ENCODE peak calls at places on chromosome 7, in eight cellular contexts. W is ascending aorta, S is tibial artery, V is tibial nerve, F is GM12878, U is A673, R is pancreas, Z is adrenal gland. X is an unnamed sample.

GRCh38 chr7:824664-825063 is 7.6 kb upstream of the SUN1 start:
- DNase-seq in Z (no peak), U (no peak), F (no peak), V (no peak), W (no peak), S (no peak), R (no peak), X (no peak)

GRCh38 chr7:129958643-129959479 is 6.1 kb upstream of the UBE2H start:
- DNase-seq in U (no peak), Z (peak; percentile 88), S (no peak), F (no peak), W (no peak), R (peak; percentile 59), V (no peak), X (peak; percentile 36)

GRCh38 chr7:37945336-37945735 is 24.9 kb downstream of the EPDR1 start:
- DNase-seq in S (no peak), Z (no peak), W (no peak), V (no peak), R (no peak), U (peak; percentile 9), F (no peak), X (no peak)

GRCh38 chr7:54565432-54565831 is 23.3 kb downstream of the VSTM2A start:
- DNase-seq in F (no peak), V (no peak), S (no peak), U (no peak), R (no peak), W (no peak), Z (no peak), X (no peak)

GRCh38 chr7:132815696-132816334 is 239.5 kb upstream of the PLXNA4 start:
- DNase-seq in F (no peak), V (no peak), W (no peak), R (no peak), S (no peak), U (peak; percentile 45), Z (no peak), X (no peak)

GRCh38 chr7:34839645-34840044 is 181.6 kb downstream of the NPSR1 start:
- DNase-seq in F (no peak), U (no peak), Z (no peak), R (no peak), S (no peak), V (no peak), W (no peak), X (no peak)

GRCh38 chr7:110309941-110310340 is 781.0 kb upstream of the LRRN3 start:
- DNase-seq in U (no peak), W (no peak), S (no peak), R (no peak), F (no peak), V (no peak), Z (no peak), X (no peak)

GRCh38 chr7:12747687-12748306 is 60.4 kb downstream of the ARL4A start:
- DNase-seq in V (no peak), Z (no peak), F (no peak), W (no peak), R (no peak), S (no peak), U (no peak), X (no peak)

GRCh38 chr7:2732959-2733584 is 45.1 kb downstream of the AMZ1 start:
- DNase-seq in Z (peak; percentile 64), W (peak; percentile 81), R (no peak), F (no peak), V (no peak), U (no peak), S (peak; percentile 90), X (no peak)

GRCh38 chr7:335358-336148 is 45.6 kb downstream of the FOXL3 start:
- DNase-seq in U (no peak), F (no peak), Z (no peak), S (no peak), W (no peak), R (no peak), V (no peak), X (no peak)

GRCh38 chr7:11780267-11780666 is 51.7 kb downstream of the THSD7A start:
- DNase-seq in U (no peak), S (no peak), F (no peak), V (no peak), Z (no peak), W (no peak), R (no peak), X (no peak)

GRCh38 chr7:28135760-28136159 is 44.8 kb downstream of the JAZF1 start:
- DNase-seq in U (no peak), Z (no peak), R (no peak), V (no peak), S (no peak), F (no peak), W (no peak), X (no peak)

GRCh38 chr7:28136885-28137284 is 43.7 kb downstream of the JAZF1 start:
- DNase-seq in Z (no peak), U (no peak), R (no peak), V (no peak), W (no peak), F (no peak), S (no peak), X (no peak)

GRCh38 chr7:28136420-28136819 is 44.2 kb downstream of the JAZF1 start:
- DNase-seq in U (no peak), S (no peak), W (no peak), R (no peak), Z (no peak), V (no peak), F (no peak), X (no peak)

GRCh38 chr7:28138837-28139236 is 41.8 kb downstream of the JAZF1 start:
- DNase-seq in F (no peak), U (no peak), R (no peak), V (no peak), W (no peak), Z (peak; percentile 28), S (no peak), X (no peak)

GRCh38 chr7:28137471-28137870 is 43.1 kb downstream of the JAZF1 start:
- DNase-seq in W (no peak), R (no peak), S (no peak), Z (no peak), U (no peak), V (no peak), F (no peak), X (no peak)
- H3K4me1 ChIP-seq in W (no peaks in the 10 kb centered on the region), R (no peaks in the 10 kb centered on the region), S (no peaks in the 10 kb centered on the region), Z (peaks cover 34% of the 10 kb centered on the region), U (no peaks in the 10 kb centered on the region), V (peaks cover 13% of the 10 kb centered on the region), F (no peaks in the 10 kb centered on the region), X (peaks cover 15% of the 10 kb centered on the region)

DNA sequence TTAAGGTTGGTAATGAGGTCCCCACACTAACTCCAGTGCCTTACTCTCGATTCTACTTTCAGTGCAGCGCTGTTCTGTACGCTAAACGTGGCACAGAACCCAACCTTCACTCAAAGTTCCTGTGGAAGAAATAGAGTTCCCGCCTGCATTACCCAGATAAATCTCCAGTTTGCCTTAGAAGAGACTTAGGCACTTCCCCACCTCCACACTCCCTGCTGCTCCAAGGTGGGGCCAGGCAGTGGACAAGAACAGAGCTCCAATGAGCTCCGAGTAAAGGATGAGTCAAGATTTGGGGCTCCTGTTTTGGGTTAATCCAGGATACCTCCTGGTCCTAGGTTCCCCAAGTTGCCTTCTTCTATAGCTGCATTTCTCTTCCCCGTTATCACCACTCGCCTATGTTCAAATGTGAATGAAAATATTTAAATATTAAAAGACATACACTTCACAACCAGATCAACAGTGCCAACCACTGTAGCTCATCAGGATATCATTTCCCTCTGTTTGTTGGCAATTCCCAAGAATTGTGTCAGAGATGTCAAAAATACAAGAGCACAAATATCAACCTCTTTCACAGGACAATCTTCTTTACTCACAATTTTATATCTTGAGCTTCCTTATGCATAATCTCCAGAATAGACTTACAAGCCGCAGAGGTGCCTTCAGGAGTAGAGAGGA is 48.0 kb downstream of the MALSU1 start:
- DNase-seq in S (no peak), V (no peak), F (no peak), R (no peak), Z (no peak), W (no peak), U (no peak), X (no peak)
- H3K4me3 ChIP-seq in S (no peak overlapping the region), V (no peak overlapping the region), F (no peak overlapping the region), R (no peak overlapping the region), Z (no peak overlapping the region), W (no peak overlapping the region), U (peak overlapping the region; percentile 3), X (no peak overlapping the region)

GRCh38 chr7:98137134-98137825 is 30.6 kb downstream of the LMTK2 start:
- DNase-seq in U (no peak), Z (no peak), S (no peak), V (no peak), R (no peak), W (no peak), F (no peak), X (no peak)

GRCh38 chr7:98134420-98134819 is 27.8 kb downstream of the LMTK2 start:
- DNase-seq in W (no peak), F (no peak), R (no peak), S (no peak), U (no peak), V (no peak), Z (no peak), X (no peak)

GRCh38 chr7:98136423-98136822 is 29.8 kb downstream of the LMTK2 start:
- DNase-seq in S (no peak), V (no peak), F (no peak), U (no peak), W (no peak), Z (no peak), R (no peak), X (no peak)

GRCh38 chr7:98137826-98138151 is 31.1 kb downstream of the LMTK2 start:
- DNase-seq in V (no peak), F (peak; percentile 83), Z (no peak), S (no peak), R (no peak), U (no peak), W (no peak), X (no peak)

DNA sequence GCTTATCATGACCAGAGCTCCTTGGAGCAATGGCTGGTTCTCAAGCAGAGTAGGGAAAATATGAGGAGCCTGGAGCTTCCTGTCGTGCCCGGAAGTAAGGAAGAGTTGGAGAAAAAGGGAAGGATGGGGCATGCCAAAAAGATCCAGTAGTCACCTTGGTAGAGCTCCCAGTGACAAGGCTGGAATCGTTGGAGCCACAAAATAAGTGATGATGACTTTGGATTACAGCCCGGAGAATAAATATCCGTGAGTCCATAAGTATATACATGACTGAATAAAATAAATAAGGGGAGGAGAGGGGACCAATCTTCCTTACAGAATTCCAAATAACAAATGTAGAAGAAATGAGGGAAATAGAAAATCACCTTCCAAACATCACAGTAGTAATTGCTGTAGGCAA is 29.3 kb downstream of the LMTK2 start:
- DNase-seq in Z (no peak), U (no peak), S (no peak), F (no peak), W (no peak), V (no peak), R (no peak), X (no peak)
- H3K4me1 ChIP-seq in Z (peaks cover 31% of the 10 kb centered on the region), U (peaks cover 16% of the 10 kb centered on the region), S (no peaks in the 10 kb centered on the region), F (peaks cover 40% of the 10 kb centered on the region), W (no peaks in the 10 kb centered on the region), V (peaks cover 43% of the 10 kb centered on the region), R (peaks cover 13% of the 10 kb centered on the region), X (peaks cover 5% of the 10 kb centered on the region)

DNA sequence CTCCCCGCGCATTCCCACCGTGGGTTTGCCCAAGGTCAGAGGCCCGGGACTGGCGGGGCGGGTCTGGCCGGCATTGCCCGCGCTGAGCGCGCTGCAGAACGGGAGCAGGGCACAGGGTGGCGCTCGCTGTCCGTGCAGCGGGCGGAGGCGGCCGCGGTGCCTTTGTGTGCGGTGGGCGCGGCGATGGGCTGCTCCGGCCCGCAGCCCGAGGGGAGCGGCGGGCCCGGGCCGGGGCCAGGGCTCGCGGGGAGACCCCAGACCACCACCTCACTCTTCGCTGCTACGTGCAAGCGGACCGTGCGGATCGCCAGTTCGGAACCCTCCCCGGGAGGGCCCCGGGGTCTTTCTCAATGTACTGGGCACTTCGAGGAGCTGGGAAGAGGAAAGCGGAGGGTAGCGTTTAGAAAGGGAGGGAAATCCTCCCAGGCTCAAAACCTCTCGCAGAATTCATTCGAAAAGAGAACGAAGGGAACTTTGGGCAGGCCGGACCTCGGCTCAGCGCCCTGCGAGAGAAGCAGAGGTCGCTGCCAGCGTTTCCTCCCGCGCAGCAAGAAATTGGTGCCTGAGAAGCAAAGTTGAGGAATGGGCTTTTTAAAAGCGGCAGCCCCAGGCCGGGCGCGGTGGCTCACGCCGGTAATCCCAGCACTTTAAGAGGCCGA is 8.5 kb downstream of the SP8 start:
- DNase-seq in F (no peak), Z (no peak), V (no peak), U (peak; percentile 56), S (no peak), R (no peak), W (no peak), X (no peak)
- H3K4me3 ChIP-seq in F (no peak overlapping the region), Z (no peak overlapping the region), V (no peak overlapping the region), U (peak overlapping the region; percentile 37), S (peak overlapping the region; percentile 17), R (peak overlapping the region; percentile 21), W (peak overlapping the region; percentile 36), X (no peak overlapping the region)